ENCODE peak calls at places on chromosomes 12 and 14, in ten cellular contexts. One of them, this sample, is unnamed.

GRCh38 chr14:22386924-22387775 is 201.9 kb downstream of the DAD1 start:
- DNase-seq in CD4-positive, alpha-beta T cell: peak
- DNase-seq in foreskin fibroblast: peak
- DNase-seq in A673: peak
- DNase-seq in DND-41: peak
- DNase-seq in psoas muscle: no peak
- DNase-seq in tibial artery: peak
- DNase-seq in glutamatergic neuron: peak
- DNase-seq in WTC11: peak
- DNase-seq in mucosa of descending colon: no peak
- DNase-seq in this sample: no peak

GRCh38 chr12:77893918-77894317 is 63.2 kb downstream of the NAV3 start:
- DNase-seq in A673: no peak
- DNase-seq in foreskin fibroblast: peak
- DNase-seq in tibial artery: no peak
- DNase-seq in psoas muscle: no peak
- DNase-seq in CD4-positive, alpha-beta T cell: no peak
- DNase-seq in mucosa of descending colon: peak
- DNase-seq in DND-41: no peak
- DNase-seq in glutamatergic neuron: no peak
- DNase-seq in WTC11: no peak
- DNase-seq in this sample: no peak

GRCh38 chr14:29749327-29749726 is 178.3 kb downstream of the PRKD1 start:
- DNase-seq in glutamatergic neuron: no peak
- DNase-seq in foreskin fibroblast: peak
- DNase-seq in mucosa of descending colon: no peak
- DNase-seq in WTC11: no peak
- DNase-seq in A673: peak
- DNase-seq in DND-41: no peak
- DNase-seq in psoas muscle: no peak
- DNase-seq in tibial artery: no peak
- DNase-seq in CD4-positive, alpha-beta T cell: no peak
- DNase-seq in this sample: no peak

GRCh38 chr12:2286461-2287131 is 233.8 kb downstream of the CACNA1C start:
- DNase-seq in CD4-positive, alpha-beta T cell: no peak
- DNase-seq in psoas muscle: no peak
- DNase-seq in DND-41: no peak
- DNase-seq in tibial artery: peak
- DNase-seq in foreskin fibroblast: peak
- DNase-seq in mucosa of descending colon: no peak
- DNase-seq in A673: no peak
- DNase-seq in glutamatergic neuron: no peak
- DNase-seq in WTC11: no peak
- DNase-seq in this sample: no peak

GRCh38 chr14:79516009-79516408 is 695.3 kb downstream of the DIO2 start:
- DNase-seq in A673: no peak
- DNase-seq in psoas muscle: no peak
- DNase-seq in mucosa of descending colon: no peak
- DNase-seq in foreskin fibroblast: no peak
- DNase-seq in DND-41: no peak
- DNase-seq in tibial artery: no peak
- DNase-seq in glutamatergic neuron: peak
- DNase-seq in WTC11: no peak
- DNase-seq in CD4-positive, alpha-beta T cell: no peak
- DNase-seq in this sample: no peak

GRCh38 chr12:50234347-50234746 is 49.0 kb downstream of the LIMA1 start:
- DNase-seq in DND-41: no peak
- DNase-seq in glutamatergic neuron: no peak
- DNase-seq in psoas muscle: no peak
- DNase-seq in tibial artery: no peak
- DNase-seq in A673: no peak
- DNase-seq in CD4-positive, alpha-beta T cell: no peak
- DNase-seq in WTC11: no peak
- DNase-seq in mucosa of descending colon: no peak
- DNase-seq in foreskin fibroblast: no peak
- DNase-seq in this sample: peak

GRCh38 chr12:104370989-104371870 is 67.7 kb downstream of the EID3 start:
- DNase-seq in foreskin fibroblast: peak
- DNase-seq in glutamatergic neuron: no peak
- DNase-seq in tibial artery: no peak
- DNase-seq in WTC11: peak
- DNase-seq in psoas muscle: no peak
- DNase-seq in mucosa of descending colon: no peak
- DNase-seq in DND-41: no peak
- DNase-seq in CD4-positive, alpha-beta T cell: no peak
- DNase-seq in A673: peak
- DNase-seq in this sample: no peak

GRCh38 chr12:13339538-13339937 is 143.0 kb downstream of the EMP1 start:
- DNase-seq in CD4-positive, alpha-beta T cell: no peak
- DNase-seq in tibial artery: no peak
- DNase-seq in A673: no peak
- DNase-seq in DND-41: no peak
- DNase-seq in WTC11: no peak
- DNase-seq in mucosa of descending colon: no peak
- DNase-seq in psoas muscle: no peak
- DNase-seq in glutamatergic neuron: no peak
- DNase-seq in foreskin fibroblast: no peak
- DNase-seq in this sample: no peak

GRCh38 chr12:9706081-9706685 is 26.7 kb downstream of the CLECL1 start:
- DNase-seq in DND-41: no peak
- DNase-seq in mucosa of descending colon: no peak
- DNase-seq in A673: no peak
- DNase-seq in psoas muscle: no peak
- DNase-seq in CD4-positive, alpha-beta T cell: no peak
- DNase-seq in tibial artery: no peak
- DNase-seq in glutamatergic neuron: no peak
- DNase-seq in WTC11: no peak
- DNase-seq in foreskin fibroblast: no peak
- DNase-seq in this sample: no peak

GRCh38 chr12:9708853-9709252 is 24.0 kb downstream of the CLECL1 start:
- DNase-seq in A673: no peak
- DNase-seq in CD4-positive, alpha-beta T cell: no peak
- DNase-seq in foreskin fibroblast: no peak
- DNase-seq in psoas muscle: no peak
- DNase-seq in glutamatergic neuron: no peak
- DNase-seq in mucosa of descending colon: no peak
- DNase-seq in tibial artery: no peak
- DNase-seq in WTC11: no peak
- DNase-seq in DND-41: no peak
- DNase-seq in this sample: no peak

GRCh38 chr12:9707864-9708808 is 24.8 kb downstream of the CLECL1 start:
- DNase-seq in mucosa of descending colon: peak
- DNase-seq in tibial artery: peak
- DNase-seq in psoas muscle: peak
- DNase-seq in A673: peak
- DNase-seq in WTC11: peak
- DNase-seq in foreskin fibroblast: no peak
- DNase-seq in glutamatergic neuron: peak
- DNase-seq in DND-41: peak
- DNase-seq in CD4-positive, alpha-beta T cell: peak
- DNase-seq in this sample: peak

GRCh38 chr12:9710584-9711375 is 22.1 kb downstream of the CLECL1 start:
- DNase-seq in psoas muscle: no peak
- DNase-seq in CD4-positive, alpha-beta T cell: no peak
- DNase-seq in glutamatergic neuron: no peak
- DNase-seq in WTC11: no peak
- DNase-seq in DND-41: no peak
- DNase-seq in A673: no peak
- DNase-seq in mucosa of descending colon: no peak
- DNase-seq in foreskin fibroblast: no peak
- DNase-seq in tibial artery: no peak
- DNase-seq in this sample: no peak

GRCh38 chr12:9707356-9707755 is 25.5 kb downstream of the CLECL1 start:
- DNase-seq in A673: no peak
- DNase-seq in mucosa of descending colon: no peak
- DNase-seq in glutamatergic neuron: no peak
- DNase-seq in CD4-positive, alpha-beta T cell: no peak
- DNase-seq in WTC11: no peak
- DNase-seq in tibial artery: no peak
- DNase-seq in psoas muscle: no peak
- DNase-seq in DND-41: peak
- DNase-seq in foreskin fibroblast: no peak
- DNase-seq in this sample: peak
- TF ChIP-seq CTCF in A673: no peak
- TF ChIP-seq CTCF in mucosa of descending colon: no peak
- TF ChIP-seq CTCF in glutamatergic neuron: no peak
- TF ChIP-seq CTCF in CD4-positive, alpha-beta T cell: no peak
- TF ChIP-seq CTCF in WTC11: no peak
- TF ChIP-seq CTCF in tibial artery: no peak
- TF ChIP-seq CTCF in psoas muscle: no peak
- TF ChIP-seq CTCF in DND-41: no peak
- TF ChIP-seq CTCF in foreskin fibroblast: no peak
- TF ChIP-seq CTCF in this sample: no peak

GRCh38 chr14:43894534-43894933 is 612.5 kb downstream of the FSCB start:
- DNase-seq in foreskin fibroblast: no peak
- DNase-seq in WTC11: no peak
- DNase-seq in A673: peak
- DNase-seq in mucosa of descending colon: no peak
- DNase-seq in tibial artery: no peak
- DNase-seq in DND-41: no peak
- DNase-seq in CD4-positive, alpha-beta T cell: no peak
- DNase-seq in psoas muscle: no peak
- DNase-seq in glutamatergic neuron: no peak
- DNase-seq in this sample: no peak

GRCh38 chr14:43901950-43902349 is 605.1 kb downstream of the FSCB start:
- DNase-seq in CD4-positive, alpha-beta T cell: no peak
- DNase-seq in psoas muscle: no peak
- DNase-seq in tibial artery: no peak
- DNase-seq in WTC11: no peak
- DNase-seq in DND-41: no peak
- DNase-seq in mucosa of descending colon: no peak
- DNase-seq in A673: no peak
- DNase-seq in glutamatergic neuron: no peak
- DNase-seq in foreskin fibroblast: no peak
- DNase-seq in this sample: no peak

GRCh38 chr14:43896044-43896443 is 611.0 kb downstream of the FSCB start:
- DNase-seq in foreskin fibroblast: no peak
- DNase-seq in psoas muscle: no peak
- DNase-seq in tibial artery: no peak
- DNase-seq in WTC11: no peak
- DNase-seq in A673: no peak
- DNase-seq in CD4-positive, alpha-beta T cell: no peak
- DNase-seq in mucosa of descending colon: no peak
- DNase-seq in glutamatergic neuron: no peak
- DNase-seq in DND-41: no peak
- DNase-seq in this sample: no peak

GRCh38 chr14:43900173-43900655 is 606.9 kb downstream of the FSCB start:
- DNase-seq in CD4-positive, alpha-beta T cell: no peak
- DNase-seq in glutamatergic neuron: no peak
- DNase-seq in foreskin fibroblast: no peak
- DNase-seq in mucosa of descending colon: no peak
- DNase-seq in WTC11: no peak
- DNase-seq in A673: no peak
- DNase-seq in DND-41: no peak
- DNase-seq in psoas muscle: no peak
- DNase-seq in tibial artery: no peak
- DNase-seq in this sample: no peak

GRCh38 chr14:43898709-43899108 is 608.4 kb downstream of the FSCB start:
- DNase-seq in DND-41: no peak
- DNase-seq in psoas muscle: no peak
- DNase-seq in A673: peak
- DNase-seq in tibial artery: no peak
- DNase-seq in mucosa of descending colon: no peak
- DNase-seq in glutamatergic neuron: no peak
- DNase-seq in CD4-positive, alpha-beta T cell: no peak
- DNase-seq in foreskin fibroblast: no peak
- DNase-seq in WTC11: no peak
- DNase-seq in this sample: no peak
- TF ChIP-seq CTCF in DND-41: peak
- TF ChIP-seq CTCF in psoas muscle: no peak
- TF ChIP-seq CTCF in A673: peak
- TF ChIP-seq CTCF in tibial artery: no peak
- TF ChIP-seq CTCF in mucosa of descending colon: no peak
- TF ChIP-seq CTCF in glutamatergic neuron: no peak
- TF ChIP-seq CTCF in CD4-positive, alpha-beta T cell: no peak
- TF ChIP-seq CTCF in foreskin fibroblast: no peak
- TF ChIP-seq CTCF in WTC11: no peak
- TF ChIP-seq CTCF in this sample: no peak

GRCh38 chr12:20426191-20426590 is 57.9 kb downstream of the PDE3A start:
- DNase-seq in glutamatergic neuron: no peak
- DNase-seq in foreskin fibroblast: peak
- DNase-seq in A673: no peak
- DNase-seq in CD4-positive, alpha-beta T cell: no peak
- DNase-seq in psoas muscle: peak
- DNase-seq in mucosa of descending colon: no peak
- DNase-seq in WTC11: no peak
- DNase-seq in DND-41: no peak
- DNase-seq in tibial artery: peak
- DNase-seq in this sample: no peak
- TF ChIP-seq CTCF in glutamatergic neuron: no peak
- TF ChIP-seq CTCF in foreskin fibroblast: no peak
- TF ChIP-seq CTCF in A673: no peak
- TF ChIP-seq CTCF in CD4-positive, alpha-beta T cell: no peak
- TF ChIP-seq CTCF in psoas muscle: no peak
- TF ChIP-seq CTCF in mucosa of descending colon: no peak
- TF ChIP-seq CTCF in WTC11: no peak
- TF ChIP-seq CTCF in DND-41: no peak
- TF ChIP-seq CTCF in tibial artery: no peak
- TF ChIP-seq CTCF in this sample: no peak

GRCh38 chr12:10363922-10364838 is 25.7 kb downstream of the KLRK1 start:
- DNase-seq in psoas muscle: peak
- DNase-seq in mucosa of descending colon: peak
- DNase-seq in tibial artery: peak
- DNase-seq in DND-41: peak
- DNase-seq in foreskin fibroblast: peak
- DNase-seq in glutamatergic neuron: no peak
- DNase-seq in CD4-positive, alpha-beta T cell: peak
- DNase-seq in WTC11: no peak
- DNase-seq in A673: peak
- DNase-seq in this sample: peak

GRCh38 chr12:10365716-10366433 is 24.0 kb downstream of the KLRK1 start:
- DNase-seq in foreskin fibroblast: no peak
- DNase-seq in tibial artery: no peak
- DNase-seq in DND-41: no peak
- DNase-seq in mucosa of descending colon: no peak
- DNase-seq in CD4-positive, alpha-beta T cell: no peak
- DNase-seq in glutamatergic neuron: no peak
- DNase-seq in WTC11: no peak
- DNase-seq in A673: no peak
- DNase-seq in psoas muscle: no peak
- DNase-seq in this sample: no peak

GRCh38 chr12:10364839-10365681 is 24.8 kb downstream of the KLRK1 start:
- DNase-seq in A673: peak
- DNase-seq in tibial artery: peak
- DNase-seq in glutamatergic neuron: no peak
- DNase-seq in mucosa of descending colon: peak
- DNase-seq in psoas muscle: peak
- DNase-seq in DND-41: peak
- DNase-seq in CD4-positive, alpha-beta T cell: peak
- DNase-seq in WTC11: no peak
- DNase-seq in foreskin fibroblast: peak
- DNase-seq in this sample: peak

GRCh38 chr12:10368206-10369171 is 21.4 kb downstream of the KLRK1 start:
- DNase-seq in DND-41: no peak
- DNase-seq in CD4-positive, alpha-beta T cell: no peak
- DNase-seq in mucosa of descending colon: no peak
- DNase-seq in WTC11: no peak
- DNase-seq in tibial artery: no peak
- DNase-seq in psoas muscle: no peak
- DNase-seq in glutamatergic neuron: no peak
- DNase-seq in foreskin fibroblast: no peak
- DNase-seq in A673: no peak
- DNase-seq in this sample: no peak

DNA sequence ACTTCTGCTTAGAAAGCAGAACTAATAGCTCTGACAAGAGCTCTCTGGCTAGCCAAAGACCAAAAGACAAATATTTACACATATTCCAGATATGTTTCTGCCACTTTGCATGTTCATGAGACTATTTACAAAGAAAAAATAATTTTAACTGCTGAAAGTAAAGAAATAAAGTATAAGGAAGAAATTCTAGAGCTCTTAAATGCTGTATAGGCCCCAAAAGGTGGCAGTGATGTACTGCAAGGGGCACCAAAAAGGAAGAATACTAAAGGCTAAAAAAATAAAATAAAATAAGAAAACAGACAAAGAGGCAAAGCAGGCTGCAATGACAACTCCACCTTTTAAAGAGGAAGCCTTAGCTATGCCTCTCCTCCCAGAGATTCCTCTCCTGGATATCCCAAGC is 23.0 kb downstream of the KLRK1 start:
- DNase-seq in mucosa of descending colon: no peak
- DNase-seq in foreskin fibroblast: peak
- DNase-seq in glutamatergic neuron: no peak
- DNase-seq in CD4-positive, alpha-beta T cell: no peak
- DNase-seq in psoas muscle: no peak
- DNase-seq in WTC11: no peak
- DNase-seq in A673: peak
- DNase-seq in DND-41: no peak
- DNase-seq in tibial artery: no peak
- DNase-seq in this sample: no peak
- TF ChIP-seq CTCF in mucosa of descending colon: no peak
- TF ChIP-seq CTCF in foreskin fibroblast: no peak
- TF ChIP-seq CTCF in glutamatergic neuron: no peak
- TF ChIP-seq CTCF in CD4-positive, alpha-beta T cell: peak
- TF ChIP-seq CTCF in psoas muscle: no peak
- TF ChIP-seq CTCF in WTC11: no peak
- TF ChIP-seq CTCF in A673: peak
- TF ChIP-seq CTCF in DND-41: peak
- TF ChIP-seq CTCF in tibial artery: no peak
- TF ChIP-seq CTCF in this sample: peak

This sample was measured in activated CD8-positive, alpha-beta T cell treated with anti-CD3 and anti-CD28 coated beads for 36 hours.